ENCODE peak calls at places on chromosomes 11 and 22, in eight cellular contexts. R is GM06990, S is heart left ventricle, U is fibroblast of the aortic adventitia, K is fibroblast of pulmonary artery, F is lower leg skin, I is mammary epithelial cell, M is mucosa of descending colon. Y is an unnamed sample.

GRCh38 chr22:32245042-32245441 is 10.1 kb downstream of the SLC5A4 start:
- DNase-seq in R (no peak), M (no peak), K (no peak), F (no peak), I (no peak), U (no peak), S (no peak), Y (no peak)

GRCh38 chr22:49954354-49954753 is 6.2 kb upstream of the PIM3 start:
- DNase-seq in I (no peak), K (no peak), R (no peak), S (peak), M (no peak), U (no peak), F (no peak), Y (no peak)

GRCh38 chr22:38032681-38033521 is 24.3 kb upstream of the PICK1 start:
- DNase-seq in I (no peak), U (peak), R (no peak), K (peak), M (no peak), F (no peak), S (no peak), Y (peak)

GRCh38 chr11:132284611-132285010 is 914.2 kb downstream of the NTM start:
- DNase-seq in F (no peak), M (no peak), K (no peak), R (no peak), S (no peak), U (no peak), I (no peak), Y (no peak)

GRCh38 chr22:44561139-44561840 is 63.3 kb upstream of the RTL6 start:
- DNase-seq in I (no peak), S (no peak), R (no peak), M (no peak), U (no peak), K (no peak), F (no peak), Y (no peak)

GRCh38 chr11:69801513-69802335 is 17.5 kb downstream of the FGF3 start:
- DNase-seq in M (peak), R (no peak), I (no peak), U (no peak), K (peak), S (no peak), F (no peak), Y (no peak)

GRCh38 chr11:118058311-118059230 is 18.3 kb upstream of the TMPRSS4 start:
- DNase-seq in R (no peak), I (no peak), S (no peak), F (no peak), M (no peak), K (no peak), U (no peak), Y (no peak)

GRCh38 chr11:44761546-44761961 is 34.8 kb downstream of the TSPAN18 start:
- DNase-seq in U (no peak), M (no peak), I (no peak), R (no peak), F (no peak), K (no peak), S (peak), Y (no peak)

GRCh38 chr22:27270818-27271510 is 530.6 kb downstream of the MN1 start:
- DNase-seq in S (peak), U (no peak), I (no peak), M (no peak), F (no peak), K (peak), R (no peak), Y (no peak)

GRCh38 chr11:34653851-34654490 is 33.1 kb downstream of the EHF start:
- DNase-seq in K (peak), S (no peak), U (peak), R (no peak), I (peak), F (peak), M (no peak), Y (peak)

GRCh38 chr11:92556435-92556834 is 331.8 kb downstream of the FAT3 start:
- DNase-seq in M (peak), U (peak), K (peak), S (no peak), F (no peak), R (no peak), I (peak), Y (peak)

GRCh38 chr22:39381009-39381755 is 18.4 kb upstream of the TAB1 start:
- DNase-seq in I (no peak), S (no peak), K (no peak), M (no peak), F (no peak), U (no peak), R (no peak), Y (no peak)

GRCh38 chr11:27485930-27486773 is 13.6 kb upstream of the LGR4 start:
- DNase-seq in I (peak), U (peak), M (peak), R (no peak), F (peak), S (no peak), K (peak), Y (peak)

GRCh38 chr11:27487706-27488105 is 15.1 kb upstream of the LGR4 start:
- DNase-seq in M (no peak), S (no peak), R (no peak), K (no peak), U (no peak), I (no peak), F (no peak), Y (no peak)

GRCh38 chr11:27489092-27489491 is 16.5 kb upstream of the LGR4 start:
- DNase-seq in M (no peak), U (no peak), R (no peak), I (no peak), F (no peak), S (no peak), K (no peak), Y (no peak)
- H3K4me3 ChIP-seq in M (no peak), U (no peak), R (no peak), I (no peak), F (no peak), S (no peak), K (no peak), Y (no peak)

GRCh38 chr22:31039393-31039792 is 41.7 kb upstream of the SMTN start:
- DNase-seq in U (peak), F (no peak), R (no peak), I (no peak), S (peak), M (no peak), K (peak), Y (peak)

GRCh38 chr22:31038686-31039085 is 42.4 kb upstream of the SMTN start:
- DNase-seq in M (no peak), I (no peak), F (no peak), S (no peak), R (no peak), U (no peak), K (no peak), Y (no peak)

GRCh38 chr22:31040542-31041398 is 40.3 kb upstream of the SMTN start:
- DNase-seq in M (no peak), U (no peak), S (no peak), R (no peak), F (no peak), K (no peak), I (no peak), Y (no peak)

GRCh38 chr22:31036671-31037550 is 44.2 kb upstream of the SMTN start:
- DNase-seq in I (peak), U (peak), M (peak), S (no peak), F (no peak), K (no peak), R (no peak), Y (peak)
- TF ChIP-seq CTCF in I (peak), U (no peak), M (no peak), S (no peak), F (no peak), K (no peak), R (no peak), Y (peak)

GRCh38 chr11:133955091-133955846 is 1.5 kb downstream of the IGSF9B start:
- DNase-seq in I (no peak), S (peak), M (no peak), K (no peak), R (no peak), U (no peak), F (no peak), Y (no peak)
- H3K4me3 ChIP-seq in I (peak), S (peak), M (no peak), K (no peak), R (no peak), U (no peak), F (no peak), Y (no peak)

GRCh38 chr22:36860821-36861659 is at the start of gene NCF4:
- DNase-seq in I (no peak), F (peak), R (peak), U (no peak), M (peak), K (no peak), S (peak), Y (no peak)

GRCh38 chr22:36858966-36859365 is 1.8 kb upstream of the NCF4 start:
- DNase-seq in K (no peak), U (no peak), I (no peak), F (no peak), M (no peak), R (no peak), S (no peak), Y (no peak)

GRCh38 chr22:36860438-36860820 is 377 bp upstream of the NCF4 start:
- DNase-seq in R (no peak), S (no peak), M (no peak), F (no peak), K (no peak), I (no peak), U (no peak), Y (no peak)

GRCh38 chr22:36858156-36858555 is 2.6 kb upstream of the NCF4 start:
- DNase-seq in U (no peak), I (no peak), M (no peak), K (no peak), S (no peak), R (no peak), F (no peak), Y (no peak)

DNA sequence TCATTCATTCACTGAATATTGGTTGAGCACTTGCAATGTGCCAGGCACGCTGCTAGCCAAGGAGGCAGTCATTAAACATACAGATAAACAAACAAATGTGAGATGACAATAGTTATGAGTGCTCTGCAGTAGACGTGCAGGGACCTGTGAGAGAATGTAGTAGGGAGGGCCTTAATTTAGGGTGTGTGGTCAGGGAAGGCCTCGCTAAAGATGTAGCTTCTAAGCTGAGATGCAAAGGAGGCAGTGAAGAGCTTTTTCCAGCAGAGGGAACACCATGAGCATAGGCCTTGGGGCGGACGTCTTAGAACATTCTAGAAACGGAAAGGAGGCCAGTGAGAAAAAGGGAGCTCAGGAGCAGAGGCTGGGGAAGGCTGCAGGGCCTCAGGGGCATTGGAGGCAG is 789 bp upstream of the NCF4 start:
- DNase-seq in S (no peak), K (no peak), I (peak), M (no peak), U (no peak), R (no peak), F (peak), Y (no peak)
- TF ChIP-seq CTCF in S (no peak), K (no peak), I (peak), M (no peak), U (no peak), R (peak), F (no peak), Y (no peak)

DNA sequence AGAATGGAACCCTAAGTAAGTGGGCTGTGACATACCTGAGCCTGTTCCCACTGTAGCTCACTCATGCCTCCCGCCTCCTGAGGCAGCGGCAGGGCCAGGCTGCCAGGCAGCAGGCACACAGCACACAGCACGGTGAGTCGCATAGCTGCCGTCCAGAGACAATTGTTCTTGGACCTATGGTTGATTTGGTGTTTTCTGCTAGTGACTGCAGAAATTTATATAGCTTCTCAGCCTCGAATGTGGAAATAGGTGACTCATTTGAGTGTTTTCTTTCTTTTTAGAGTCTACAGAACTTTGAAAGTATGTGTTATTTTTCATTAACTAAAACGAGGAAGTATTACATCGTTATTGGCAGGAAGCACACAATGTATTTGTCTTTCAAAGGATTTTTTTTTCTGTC is at the start of gene MMP7:
- DNase-seq in I (peak), F (no peak), S (no peak), U (peak), R (no peak), M (no peak), K (peak), Y (peak)
- H3K4me3 ChIP-seq in I (peak), F (no peak), S (no peak), U (no peak), R (no peak), M (no peak), K (no peak), Y (no peak)

GRCh38 chr22:30485362-30485988 is 13.7 kb upstream of the SEC14L3 start:
- DNase-seq in K (peak), F (peak), I (peak), U (peak), S (peak), M (peak), R (peak), Y (peak)

GRCh38 chr22:30486661-30487115 is 14.9 kb upstream of the SEC14L3 start:
- DNase-seq in K (no peak), S (no peak), I (no peak), M (no peak), F (no peak), U (no peak), R (no peak), Y (no peak)

GRCh38 chr22:30490399-30490798 is 15.1 kb downstream of the SEC14L4 start:
- DNase-seq in F (no peak), R (no peak), U (no peak), S (no peak), K (no peak), I (no peak), M (peak), Y (no peak)

GRCh38 chr22:30486118-30486517 is 14.3 kb upstream of the SEC14L3 start:
- DNase-seq in M (no peak), U (no peak), R (no peak), F (no peak), I (no peak), S (no peak), K (no peak), Y (no peak)

DNA sequence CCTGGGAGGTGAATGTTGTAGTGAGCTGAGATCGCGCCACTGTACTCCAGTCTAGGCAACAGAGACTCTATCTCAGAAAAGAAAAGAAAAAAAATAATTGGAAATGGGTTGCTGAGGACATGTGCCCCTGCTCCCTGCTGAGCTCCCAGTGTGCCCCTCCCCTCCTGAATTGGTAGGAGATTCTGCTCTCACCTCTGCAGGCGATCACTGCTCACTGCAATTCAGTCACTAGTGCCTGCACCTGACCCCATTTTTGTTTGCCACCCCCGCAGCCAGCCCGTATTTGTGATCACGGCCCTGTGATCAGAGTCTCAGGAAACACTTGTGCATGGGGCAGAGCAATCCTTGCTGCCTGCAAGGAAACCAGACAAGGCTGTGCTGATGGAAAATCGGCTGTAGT is 16.3 kb upstream of the SEC14L3 start:
- DNase-seq in S (no peak), F (no peak), I (no peak), R (no peak), K (no peak), U (no peak), M (no peak), Y (no peak)
- TF ChIP-seq CTCF in S (no peak), F (no peak), I (no peak), R (no peak), K (no peak), U (no peak), M (no peak), Y (no peak)

Y was measured in fibroblast of mammary gland.